ENCODE peak calls at places on chromosome 18, in four cellular contexts. J is NCI-H1105 treated with DMSO at 0.1 percent for 48 hours, I is T-helper 9 cell, V is uterus. K is an unnamed sample.

GRCh38 chr18:36477776-36478175 is 180.3 kb downstream of the FHOD3 start:
- DNase-seq in J (no peak), I (no peak), V (no peak), K (no peak)

GRCh38 chr18:79596451-79597175 is 83.0 kb upstream of the CTDP1 start:
- DNase-seq in J (no peak), I (no peak), V (peak), K (no peak)

GRCh38 chr18:30545393-30545792 is 497.1 kb downstream of the DSC3 start:
- DNase-seq in J (no peak), I (no peak), V (no peak), K (no peak)

GRCh38 chr18:46917808-46918600 is 602 bp downstream of the KATNAL2 start:
- DNase-seq in J (peak), I (no peak), V (peak), K (peak)

GRCh38 chr18:74023220-74023619 is 124.4 kb downstream of the FBXO15 start:
- DNase-seq in J (peak), I (no peak), V (no peak), K (no peak)

GRCh38 chr18:58766164-58766563 is 94.9 kb downstream of the MALT1 start:
- DNase-seq in J (no peak), I (no peak), V (no peak), K (no peak)

GRCh38 chr18:48997985-48998831 is 47.4 kb upstream of the SMAD7 start:
- DNase-seq in J (no peak), I (no peak), V (peak), K (peak)

GRCh38 chr18:34075963-34076860 is 148.5 kb downstream of the NOL4 start:
- DNase-seq in J (no peak), I (no peak), V (no peak), K (no peak)

GRCh38 chr18:75111673-75112485 is 97.1 kb downstream of the PTGR3 start:
- DNase-seq in J (peak), I (no peak), V (no peak), K (peak)

GRCh38 chr18:36627616-36628015 is 201.2 kb downstream of the TPGS2 start:
- DNase-seq in J (no peak), I (no peak), V (no peak), K (no peak)

GRCh38 chr18:3449702-3450357 is at the start of gene TGIF1:
- DNase-seq in J (peak), I (peak), V (peak), K (peak)

GRCh38 chr18:59070181-59070912 is 69.3 kb upstream of the SEC11C start:
- DNase-seq in J (peak), I (peak), V (peak), K (peak)

GRCh38 chr18:6150481-6150880 is 255.2 kb upstream of the TMEM200C start:
- DNase-seq in J (peak), I (no peak), V (no peak), K (peak)

GRCh38 chr18:13290856-13291271 is 72.3 kb downstream of the LDLRAD4 start:
- DNase-seq in J (no peak), I (peak), V (no peak), K (no peak)

GRCh38 chr18:48184118-48184517 is 225.1 kb downstream of the ZBTB7C start:
- DNase-seq in J (no peak), I (no peak), V (no peak), K (no peak)

GRCh38 chr18:76875390-76876330 is 53.3 kb downstream of the ZNF236 start:
- DNase-seq in J (peak), I (no peak), V (no peak), K (peak)

GRCh38 chr18:76970749-76971148 is 148.4 kb downstream of the ZNF236 start:
- DNase-seq in J (no peak), I (no peak), V (no peak), K (no peak)

GRCh38 chr18:45282101-45282812 is 333.0 kb upstream of the SLC14A2 start:
- DNase-seq in J (no peak), I (no peak), V (no peak), K (no peak)

GRCh38 chr18:76847926-76848325 is 25.6 kb downstream of the ZNF236 start:
- DNase-seq in J (no peak), I (no peak), V (no peak), K (no peak)

GRCh38 chr18:8073167-8073566 is 506.1 kb downstream of the PTPRM start:
- DNase-seq in J (no peak), I (no peak), V (no peak), K (no peak)

GRCh38 chr18:2430191-2430590 is 141.1 kb downstream of the METTL4 start:
- DNase-seq in J (no peak), I (no peak), V (no peak), K (no peak)

GRCh38 chr18:48119204-48119603 is 188.7 kb upstream of the SMAD2 start:
- DNase-seq in J (no peak), I (no peak), V (no peak), K (no peak)

GRCh38 chr18:48333563-48333962 is 75.6 kb downstream of the ZBTB7C start:
- DNase-seq in J (no peak), I (no peak), V (no peak), K (no peak)

GRCh38 chr18:36476433-36476832 is 178.9 kb downstream of the FHOD3 start:
- DNase-seq in J (no peak), I (no peak), V (no peak), K (no peak)

GRCh38 chr18:595068-595467 is 1.7 kb upstream of the CLUL1 start:
- DNase-seq in J (no peak), I (no peak), V (no peak), K (no peak)

GRCh38 chr18:77658309-77658681 is 408.6 kb downstream of the GALR1 start:
- DNase-seq in J (no peak), I (no peak), V (no peak), K (no peak)

GRCh38 chr18:58597649-58598048 is 31.2 kb downstream of the ALPK2 start:
- DNase-seq in J (no peak), I (no peak), V (no peak), K (no peak)

GRCh38 chr18:78757014-78757413 is 222.6 kb upstream of the SALL3 start:
- DNase-seq in J (no peak), I (no peak), V (no peak), K (no peak)

GRCh38 chr18:33116376-33116775 is 324.1 kb downstream of the CCDC178 start:
- DNase-seq in J (peak), I (no peak), V (no peak), K (peak)

GRCh38 chr18:63476666-63477065 is at the start of gene SERPINB5:
- DNase-seq in J (peak), I (no peak), V (no peak), K (peak)

GRCh38 chr18:6294119-6294784 is 120.5 kb downstream of the L3MBTL4 start:
- DNase-seq in J (no peak), I (no peak), V (no peak), K (no peak)

GRCh38 chr18:47737198-47737830 is 193.1 kb downstream of the SMAD2 start:
- DNase-seq in J (no peak), I (no peak), V (no peak), K (no peak)

GRCh38 chr18:37671119-37671518 is 105.5 kb upstream of the CELF4 start:
- DNase-seq in J (no peak), I (no peak), V (no peak), K (no peak)

GRCh38 chr18:44758821-44759624 is 78.3 kb downstream of the SETBP1 start:
- DNase-seq in J (no peak), I (no peak), V (no peak), K (no peak)

GRCh38 chr18:75618146-75618545 is 190.6 kb upstream of the SMIM21 start:
- DNase-seq in J (no peak), I (no peak), V (no peak), K (no peak)

GRCh38 chr18:6885992-6886823 is 156.7 kb downstream of the ARHGAP28 start:
- DNase-seq in J (peak), I (no peak), V (peak), K (peak)

GRCh38 chr18:74353169-74353775 is 37.6 kb downstream of the C18orf63 start:
- DNase-seq in J (peak), I (peak), V (peak), K (peak)

GRCh38 chr18:31598021-31598805 is 6.5 kb downstream of the TTR start:
- DNase-seq in J (no peak), I (no peak), V (no peak), K (no peak)

GRCh38 chr18:79305976-79306375 is 89.8 kb upstream of the NFATC1 start:
- DNase-seq in J (no peak), I (no peak), V (no peak), K (no peak)

GRCh38 chr18:26386421-26386820 is 160.2 kb downstream of the TAF4B start:
- DNase-seq in J (no peak), I (no peak), V (no peak), K (no peak)

K was measured in COR-L47.